ENCODE peak calls at places on chromosomes 4 and X, in six cellular contexts. One of them, this sample, is unnamed.

GRCh38 chr4:41129128-41129754 is 85.1 kb downstream of the APBB2 start:
- DNase-seq in mesendoderm: no peak
- DNase-seq in mucosa of descending colon: no peak
- DNase-seq in tibial artery: no peak
- DNase-seq in natural killer cell treated with Interleukin-12 subunit alpha and Interleukin-12 subunit beta and Interleukin-15 and Interleukin-18, amount 100 ng/mL, for 72 hours: no peak
- DNase-seq in fibroblast of the aortic adventitia: no peak
- DNase-seq in this sample: no peak

GRCh38 chrX:108511721-108512120 is 72.1 kb downstream of the COL4A5 start:
- DNase-seq in mesendoderm: no peak
- DNase-seq in mucosa of descending colon: no peak
- DNase-seq in tibial artery: no peak
- DNase-seq in natural killer cell treated with Interleukin-12 subunit alpha and Interleukin-12 subunit beta and Interleukin-15 and Interleukin-18, amount 100 ng/mL, for 72 hours: no peak
- DNase-seq in fibroblast of the aortic adventitia: peak
- DNase-seq in this sample: no peak

GRCh38 chr4:52160859-52161258 is 109.8 kb downstream of the SPATA18 start:
- DNase-seq in mesendoderm: no peak
- DNase-seq in mucosa of descending colon: no peak
- DNase-seq in tibial artery: no peak
- DNase-seq in natural killer cell treated with Interleukin-12 subunit alpha and Interleukin-12 subunit beta and Interleukin-15 and Interleukin-18, amount 100 ng/mL, for 72 hours: no peak
- DNase-seq in fibroblast of the aortic adventitia: no peak
- DNase-seq in this sample: no peak

GRCh38 chr4:101086801-101087586 is 260.3 kb downstream of the PPP3CA start:
- DNase-seq in mesendoderm: peak
- DNase-seq in mucosa of descending colon: no peak
- DNase-seq in tibial artery: no peak
- DNase-seq in natural killer cell treated with Interleukin-12 subunit alpha and Interleukin-12 subunit beta and Interleukin-15 and Interleukin-18, amount 100 ng/mL, for 72 hours: no peak
- DNase-seq in fibroblast of the aortic adventitia: no peak
- DNase-seq in this sample: no peak

GRCh38 chr4:138230048-138230447 is 12.1 kb downstream of the SLC7A11 start:
- DNase-seq in mesendoderm: no peak
- DNase-seq in mucosa of descending colon: no peak
- DNase-seq in tibial artery: no peak
- DNase-seq in natural killer cell treated with Interleukin-12 subunit alpha and Interleukin-12 subunit beta and Interleukin-15 and Interleukin-18, amount 100 ng/mL, for 72 hours: no peak
- DNase-seq in fibroblast of the aortic adventitia: no peak
- DNase-seq in this sample: no peak

GRCh38 chr4:122898370-122899150 is 23.8 kb downstream of the NUDT6 start:
- DNase-seq in mesendoderm: no peak
- DNase-seq in mucosa of descending colon: no peak
- DNase-seq in tibial artery: no peak
- DNase-seq in natural killer cell treated with Interleukin-12 subunit alpha and Interleukin-12 subunit beta and Interleukin-15 and Interleukin-18, amount 100 ng/mL, for 72 hours: no peak
- DNase-seq in fibroblast of the aortic adventitia: peak
- DNase-seq in this sample: no peak

GRCh38 chrX:386768-387575 is at the start of gene PPP2R3B:
- DNase-seq in mesendoderm: peak
- DNase-seq in mucosa of descending colon: peak
- DNase-seq in tibial artery: peak
- DNase-seq in natural killer cell treated with Interleukin-12 subunit alpha and Interleukin-12 subunit beta and Interleukin-15 and Interleukin-18, amount 100 ng/mL, for 72 hours: peak
- DNase-seq in fibroblast of the aortic adventitia: peak
- DNase-seq in this sample: peak

GRCh38 chrX:140507982-140508305 is 3.1 kb upstream of the SOX3 start:
- DNase-seq in mesendoderm: peak
- DNase-seq in mucosa of descending colon: no peak
- DNase-seq in tibial artery: no peak
- DNase-seq in natural killer cell treated with Interleukin-12 subunit alpha and Interleukin-12 subunit beta and Interleukin-15 and Interleukin-18, amount 100 ng/mL, for 72 hours: no peak
- DNase-seq in fibroblast of the aortic adventitia: no peak
- DNase-seq in this sample: no peak

GRCh38 chr4:1504786-1505500 is 98.7 kb upstream of the NKX1-1 start:
- DNase-seq in mesendoderm: peak
- DNase-seq in mucosa of descending colon: no peak
- DNase-seq in tibial artery: peak
- DNase-seq in natural killer cell treated with Interleukin-12 subunit alpha and Interleukin-12 subunit beta and Interleukin-15 and Interleukin-18, amount 100 ng/mL, for 72 hours: peak
- DNase-seq in fibroblast of the aortic adventitia: no peak
- DNase-seq in this sample: no peak

GRCh38 chr4:37970702-37971101 is 10.5 kb downstream of the PTTG2 start:
- DNase-seq in mesendoderm: peak
- DNase-seq in mucosa of descending colon: peak
- DNase-seq in tibial artery: peak
- DNase-seq in natural killer cell treated with Interleukin-12 subunit alpha and Interleukin-12 subunit beta and Interleukin-15 and Interleukin-18, amount 100 ng/mL, for 72 hours: peak
- DNase-seq in fibroblast of the aortic adventitia: peak
- DNase-seq in this sample: peak